ENCODE peak calls at places on chromosome 10, in five cellular contexts. One of them, this sample, is unnamed.

GRCh38 chr10:13883843-13884444 is 297.2 kb downstream of the PRPF18 start:
- DNase-seq in left ventricle myocardium inferior: no peak
- DNase-seq in PC-9: no peak
- DNase-seq in ascending aorta: no peak
- DNase-seq in Panc1: no peak
- DNase-seq in this sample: no peak

GRCh38 chr10:128422221-128422620 is 296.0 kb upstream of the MKI67 start:
- DNase-seq in ascending aorta: no peak
- DNase-seq in PC-9: no peak
- DNase-seq in Panc1: no peak
- DNase-seq in left ventricle myocardium inferior: no peak
- DNase-seq in this sample: no peak

GRCh38 chr10:32687546-32687945 is 241.6 kb downstream of the CCDC7 start:
- DNase-seq in PC-9: no peak
- DNase-seq in Panc1: no peak
- DNase-seq in left ventricle myocardium inferior: no peak
- DNase-seq in ascending aorta: no peak
- DNase-seq in this sample: no peak

GRCh38 chr10:31769564-31769963 is 159.1 kb downstream of the ARHGAP12 start:
- DNase-seq in Panc1: no peak
- DNase-seq in left ventricle myocardium inferior: no peak
- DNase-seq in ascending aorta: no peak
- DNase-seq in PC-9: no peak
- DNase-seq in this sample: no peak

GRCh38 chr10:63720072-63720537 is 198.9 kb downstream of the REEP3 start:
- DNase-seq in left ventricle myocardium inferior: no peak
- DNase-seq in PC-9: peak
- DNase-seq in ascending aorta: no peak
- DNase-seq in Panc1: no peak
- DNase-seq in this sample: peak

GRCh38 chr10:67079126-67079525 is 153.3 kb downstream of the LRRTM3 start:
- DNase-seq in PC-9: no peak
- DNase-seq in Panc1: no peak
- DNase-seq in left ventricle myocardium inferior: peak
- DNase-seq in ascending aorta: no peak
- DNase-seq in this sample: no peak

GRCh38 chr10:31101123-31101522 is 69.5 kb upstream of the ZNF438 start:
- DNase-seq in ascending aorta: peak
- DNase-seq in PC-9: peak
- DNase-seq in left ventricle myocardium inferior: no peak
- DNase-seq in Panc1: peak
- DNase-seq in this sample: no peak

GRCh38 chr10:43227911-43228782 is 38.7 kb downstream of the RASGEF1A start:
- DNase-seq in left ventricle myocardium inferior: peak
- DNase-seq in ascending aorta: peak
- DNase-seq in PC-9: no peak
- DNase-seq in Panc1: no peak
- DNase-seq in this sample: no peak

GRCh38 chr10:108598320-108598695 is 1325.0 kb downstream of the XPNPEP1 start:
- DNase-seq in left ventricle myocardium inferior: no peak
- DNase-seq in Panc1: no peak
- DNase-seq in ascending aorta: no peak
- DNase-seq in PC-9: no peak
- DNase-seq in this sample: no peak

GRCh38 chr10:86210416-86210815 is 156.2 kb downstream of the GRID1 start:
- DNase-seq in Panc1: no peak
- DNase-seq in PC-9: no peak
- DNase-seq in left ventricle myocardium inferior: no peak
- DNase-seq in ascending aorta: no peak
- DNase-seq in this sample: no peak

GRCh38 chr10:114719311-114719710 is 61.2 kb upstream of the ABLIM1 start:
- DNase-seq in PC-9: no peak
- DNase-seq in Panc1: no peak
- DNase-seq in ascending aorta: no peak
- DNase-seq in left ventricle myocardium inferior: no peak
- DNase-seq in this sample: no peak

DNA sequence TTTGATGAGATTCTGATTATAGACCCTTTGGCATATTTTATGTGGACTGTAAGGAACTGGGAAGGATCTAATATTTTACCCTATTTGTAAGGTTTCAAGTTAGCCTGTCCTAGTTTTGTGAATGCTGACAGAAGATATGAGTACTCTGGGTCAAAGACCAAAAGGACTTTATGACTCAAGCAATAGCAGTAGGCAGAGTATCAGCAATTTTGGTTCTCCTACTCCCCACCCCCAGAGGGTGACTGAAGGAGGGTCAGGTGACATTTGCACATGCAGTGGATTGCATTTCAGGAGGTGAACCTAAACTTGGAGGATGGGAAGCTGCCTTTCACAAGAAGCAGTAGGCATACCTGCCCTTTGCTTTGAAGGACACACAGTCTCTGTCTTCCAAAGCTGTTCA is 84.0 kb upstream of the KLF6 start:
- DNase-seq in PC-9: peak
- DNase-seq in ascending aorta: no peak
- DNase-seq in left ventricle myocardium inferior: no peak
- DNase-seq in Panc1: no peak
- DNase-seq in this sample: no peak
- H3K27ac ChIP-seq in PC-9: peak
- H3K27ac ChIP-seq in ascending aorta: no peak
- H3K27ac ChIP-seq in left ventricle myocardium inferior: no peak
- H3K27ac ChIP-seq in Panc1: peak
- H3K27ac ChIP-seq in this sample: no peak

GRCh38 chr10:920450-920849 is 11.1 kb downstream of the LARP4B start:
- DNase-seq in ascending aorta: no peak
- DNase-seq in Panc1: no peak
- DNase-seq in left ventricle myocardium inferior: no peak
- DNase-seq in PC-9: no peak
- DNase-seq in this sample: no peak

GRCh38 chr10:923844-924523 is 7.5 kb downstream of the LARP4B start:
- DNase-seq in left ventricle myocardium inferior: no peak
- DNase-seq in PC-9: no peak
- DNase-seq in Panc1: no peak
- DNase-seq in ascending aorta: no peak
- DNase-seq in this sample: no peak

GRCh38 chr10:924524-924859 is 7.0 kb downstream of the LARP4B start:
- DNase-seq in left ventricle myocardium inferior: no peak
- DNase-seq in ascending aorta: no peak
- DNase-seq in PC-9: no peak
- DNase-seq in Panc1: no peak
- DNase-seq in this sample: no peak

GRCh38 chr10:919481-919880 is 12.0 kb downstream of the LARP4B start:
- DNase-seq in left ventricle myocardium inferior: no peak
- DNase-seq in ascending aorta: no peak
- DNase-seq in PC-9: no peak
- DNase-seq in Panc1: no peak
- DNase-seq in this sample: no peak

GRCh38 chr10:921471-922414 is 9.8 kb downstream of the LARP4B start:
- DNase-seq in PC-9: no peak
- DNase-seq in ascending aorta: no peak
- DNase-seq in Panc1: no peak
- DNase-seq in left ventricle myocardium inferior: no peak
- DNase-seq in this sample: no peak
- H3K27ac ChIP-seq in PC-9: no peak
- H3K27ac ChIP-seq in ascending aorta: no peak
- H3K27ac ChIP-seq in Panc1: no peak
- H3K27ac ChIP-seq in left ventricle myocardium inferior: peak
- H3K27ac ChIP-seq in this sample: no peak

GRCh38 chr10:112583236-112583919 is 136.4 kb downstream of the VTI1A start:
- DNase-seq in left ventricle myocardium inferior: no peak
- DNase-seq in Panc1: no peak
- DNase-seq in ascending aorta: no peak
- DNase-seq in PC-9: no peak
- DNase-seq in this sample: no peak
- H3K27ac ChIP-seq in left ventricle myocardium inferior: no peak
- H3K27ac ChIP-seq in Panc1: no peak
- H3K27ac ChIP-seq in ascending aorta: no peak
- H3K27ac ChIP-seq in PC-9: no peak
- H3K27ac ChIP-seq in this sample: no peak

GRCh38 chr10:122462533-122463465 is 1.4 kb downstream of the HTRA1 start:
- DNase-seq in ascending aorta: peak
- DNase-seq in left ventricle myocardium inferior: peak
- DNase-seq in Panc1: no peak
- DNase-seq in PC-9: no peak
- DNase-seq in this sample: no peak
- H3K27ac ChIP-seq in ascending aorta: peak
- H3K27ac ChIP-seq in left ventricle myocardium inferior: peak
- H3K27ac ChIP-seq in Panc1: peak
- H3K27ac ChIP-seq in PC-9: no peak
- H3K27ac ChIP-seq in this sample: no peak

DNA sequence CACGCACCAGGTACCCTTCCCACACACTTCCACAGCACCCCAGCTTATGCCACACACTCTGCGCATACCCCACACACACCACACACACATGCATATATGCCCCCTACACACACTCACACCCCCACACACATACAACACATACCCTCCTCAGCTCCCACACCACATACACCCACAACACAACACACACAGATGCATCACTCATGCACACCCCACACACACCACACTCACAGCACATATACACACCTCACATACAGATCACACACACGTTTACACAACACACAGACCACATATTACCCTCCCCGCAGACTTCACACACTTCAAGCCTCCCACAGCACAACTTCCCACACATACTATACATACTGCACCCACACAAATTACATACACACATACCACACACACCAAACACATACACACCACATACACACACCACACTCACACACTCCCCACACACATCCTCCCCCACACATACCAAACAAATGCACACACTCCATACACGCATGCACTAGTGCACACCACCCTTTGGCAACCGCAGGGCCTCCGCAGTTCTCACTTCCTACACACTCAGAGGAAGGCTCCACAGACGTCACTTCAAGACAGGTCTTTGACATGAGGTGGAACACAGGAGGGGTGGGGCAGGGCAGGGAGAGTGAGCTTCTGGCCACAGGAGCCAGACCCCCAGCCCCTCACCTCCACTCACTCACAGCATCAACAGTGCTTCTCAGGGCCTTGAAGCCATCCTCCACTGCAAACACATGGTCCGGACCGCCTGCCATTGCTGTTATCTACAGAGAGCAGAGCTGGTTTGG is 18.5 kb upstream of the ANTXRL start:
- DNase-seq in PC-9: no peak
- DNase-seq in ascending aorta: no peak
- DNase-seq in left ventricle myocardium inferior: no peak
- DNase-seq in Panc1: no peak
- DNase-seq in this sample: no peak
- H3K27ac ChIP-seq in PC-9: no peak
- H3K27ac ChIP-seq in ascending aorta: no peak
- H3K27ac ChIP-seq in left ventricle myocardium inferior: no peak
- H3K27ac ChIP-seq in Panc1: no peak
- H3K27ac ChIP-seq in this sample: no peak

GRCh38 chr10:34080485-34081346 is 734.4 kb downstream of the PARD3 start:
- DNase-seq in left ventricle myocardium inferior: peak
- DNase-seq in PC-9: no peak
- DNase-seq in ascending aorta: no peak
- DNase-seq in Panc1: no peak
- DNase-seq in this sample: no peak

GRCh38 chr10:34078017-34078416 is 737.1 kb downstream of the PARD3 start:
- DNase-seq in left ventricle myocardium inferior: no peak
- DNase-seq in PC-9: no peak
- DNase-seq in Panc1: no peak
- DNase-seq in ascending aorta: no peak
- DNase-seq in this sample: no peak

GRCh38 chr10:34081347-34081743 is 733.8 kb downstream of the PARD3 start:
- DNase-seq in Panc1: no peak
- DNase-seq in PC-9: no peak
- DNase-seq in left ventricle myocardium inferior: no peak
- DNase-seq in ascending aorta: no peak
- DNase-seq in this sample: no peak

GRCh38 chr10:34079702-34080484 is 735.2 kb downstream of the PARD3 start:
- DNase-seq in PC-9: no peak
- DNase-seq in ascending aorta: no peak
- DNase-seq in Panc1: no peak
- DNase-seq in left ventricle myocardium inferior: no peak
- DNase-seq in this sample: no peak

DNA sequence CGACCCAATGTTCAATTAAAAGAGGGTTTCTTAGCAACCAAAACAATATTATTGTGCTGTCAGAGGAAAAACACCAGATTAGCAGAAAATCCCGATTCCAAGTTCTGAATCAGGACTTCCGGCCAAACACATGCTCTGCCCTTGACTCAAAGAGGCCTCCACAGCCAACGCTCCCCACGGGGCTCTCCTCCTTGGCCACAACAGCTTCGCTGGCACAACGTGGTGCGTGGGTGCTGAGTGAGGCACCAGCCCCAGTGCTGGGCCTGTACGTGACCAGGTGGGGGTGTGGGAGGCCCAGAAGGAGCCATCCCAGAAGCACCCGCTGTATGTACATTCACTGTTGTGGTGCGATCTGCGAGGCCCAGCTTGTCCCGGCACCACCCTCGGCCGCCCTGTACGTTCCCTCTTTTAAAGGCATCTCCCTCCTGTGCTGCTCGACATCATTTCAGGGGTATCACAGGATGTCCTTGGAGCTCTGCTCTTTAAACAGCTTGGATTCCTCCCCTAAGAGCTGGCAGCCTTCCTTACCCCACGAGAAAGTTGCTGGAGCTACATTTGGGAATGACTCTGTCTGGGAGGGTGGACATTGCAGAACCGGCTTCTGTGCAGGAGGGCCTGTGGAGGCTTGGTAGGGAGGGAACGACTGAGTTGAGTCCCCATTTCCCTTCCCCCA is 736.2 kb downstream of the PARD3 start:
- DNase-seq in ascending aorta: peak
- DNase-seq in Panc1: no peak
- DNase-seq in left ventricle myocardium inferior: peak
- DNase-seq in PC-9: no peak
- DNase-seq in this sample: no peak
- H3K27ac ChIP-seq in ascending aorta: peak
- H3K27ac ChIP-seq in Panc1: no peak
- H3K27ac ChIP-seq in left ventricle myocardium inferior: peak
- H3K27ac ChIP-seq in PC-9: no peak
- H3K27ac ChIP-seq in this sample: no peak

DNA sequence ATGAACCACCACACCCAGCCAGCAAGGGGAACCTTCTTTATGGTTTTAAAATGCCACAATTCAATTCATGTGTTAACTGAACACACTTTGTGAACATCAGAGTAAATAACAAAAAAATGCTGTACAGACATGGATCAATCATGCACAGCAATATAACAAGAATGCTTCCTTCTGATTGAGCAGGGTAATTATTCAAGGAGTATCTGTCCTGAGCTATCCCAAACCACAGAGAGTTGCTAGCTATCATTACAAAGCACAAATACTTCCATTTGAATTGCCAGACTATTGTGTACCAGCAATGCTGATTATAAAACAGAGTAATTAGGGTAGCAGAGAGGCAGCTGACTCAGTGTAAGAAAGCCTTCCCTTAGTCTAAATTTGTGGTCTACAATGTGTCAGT is 11.3 kb upstream of the RHOBTB1 start:
- DNase-seq in left ventricle myocardium inferior: no peak
- DNase-seq in ascending aorta: no peak
- DNase-seq in PC-9: no peak
- DNase-seq in Panc1: no peak
- DNase-seq in this sample: no peak
- H3K27ac ChIP-seq in left ventricle myocardium inferior: no peak
- H3K27ac ChIP-seq in ascending aorta: no peak
- H3K27ac ChIP-seq in PC-9: peak
- H3K27ac ChIP-seq in Panc1: no peak
- H3K27ac ChIP-seq in this sample: no peak

This sample was measured in Karpas-422.